ENCODE peak calls at places on chromosomes 5 and 9, in six cellular contexts. G is activated CD4-positive, alpha-beta T cell treated with anti-CD3 and anti-CD28 coated beads, Interleukin-2, amount 50 U/mL, for 4 hours; T is NCI-H187; H is brain microvascular endothelial cell; S is left ventricle myocardium inferior; N is H9. L is an unnamed sample.

GRCh38 chr9:6758418-6759113 is 793 bp downstream of the KDM4C start:
- DNase-seq in G (peak; percentile 40), T (peak; percentile 23), H (peak; percentile 35), S (peak; percentile 39), N (peak; percentile 52), L (no peak)

GRCh38 chr5:143888912-143889311 is 77.0 kb downstream of the HMHB1 start:
- DNase-seq in G (no peak), T (no peak), H (no peak), S (no peak), N (no peak), L (no peak)

GRCh38 chr5:103589416-103590175 is 27.0 kb upstream of the NUDT12 start:
- DNase-seq in G (no peak), T (no peak), H (peak; percentile 33), S (no peak), N (no peak), L (no peak)

GRCh38 chr5:181197326-181197951 is 7.6 kb downstream of the TRIM7 start:
- DNase-seq in G (no peak), T (no peak), H (no peak), S (no peak), N (no peak), L (no peak)

GRCh38 chr5:29561564-29561963 is 1631.9 kb upstream of the CDH6 start:
- DNase-seq in G (no peak), T (no peak), H (no peak), S (no peak), N (no peak), L (no peak)

GRCh38 chr5:60718186-60718892 is 18.4 kb upstream of the DEPDC1B start:
- DNase-seq in G (no peak), T (no peak), H (no peak), S (no peak), N (no peak), L (no peak)

GRCh38 chr9:110969971-110970381 is 68.3 kb downstream of the LPAR1 start:
- DNase-seq in G (no peak), T (no peak), H (peak; percentile 80), S (no peak), N (no peak), L (no peak)

GRCh38 chr5:127492854-127493738 is 24.3 kb upstream of the PRRC1 start:
- DNase-seq in G (no peak), T (peak; percentile 19), H (peak; percentile 4), S (no peak), N (no peak), L (no peak)

GRCh38 chr5:218457-219289 is 553 bp downstream of the SDHA start:
- DNase-seq in G (peak; percentile 5), T (no peak), H (peak; percentile 39), S (no peak), N (no peak), L (peak; percentile 88)

GRCh38 chr5:1745806-1746370 is 53.7 kb downstream of the MRPL36 start:
- DNase-seq in G (no peak), T (no peak), H (no peak), S (no peak), N (peak; percentile 14), L (no peak)

GRCh38 chr9:121048618-121049017 is 1.5 kb downstream of the C5 start:
- DNase-seq in G (no peak), T (no peak), H (no peak), S (no peak), N (no peak), L (no peak)

GRCh38 chr9:28971881-28972280 is 1398.6 kb upstream of the C9orf72 start:
- DNase-seq in G (no peak), T (no peak), H (no peak), S (no peak), N (no peak), L (no peak)

GRCh38 chr5:35820720-35821119 is 36.0 kb upstream of the IL7R start:
- DNase-seq in G (no peak), T (no peak), H (no peak), S (no peak), N (no peak), L (no peak)

GRCh38 chr5:179422213-179422839 is 77.1 kb upstream of the ADAMTS2 start:
- DNase-seq in G (no peak), T (no peak), H (no peak), S (no peak), N (no peak), L (peak; percentile 42)

GRCh38 chr9:127776195-127776918 is 2.1 kb downstream of the SH2D3C start:
- DNase-seq in G (peak; percentile 72), T (no peak), H (no peak), S (no peak), N (no peak), L (no peak)

GRCh38 chr5:60173672-60174071 is 280.1 kb upstream of the PDE4D start:
- DNase-seq in G (no peak), T (no peak), H (no peak), S (no peak), N (no peak), L (no peak)